ENCODE peak calls at places on chromosome 13, in eight cellular contexts. C is osteoblast; R is non-pigmented ciliary epithelial cell; I is stimulated activated effector memory CD8-positive, alpha-beta T cell treated with anti-CD3 and anti-CD28 coated beads, Interleukin-12 subunit alpha, Interleukin-12 subunit beta, amount 100 ng/mL, for 72 hours; G is GM23338; K is stimulated activated naive CD8-positive, alpha-beta T cell treated with anti-CD3 and anti-CD28 coated beads, Interleukin-15, Interleukin-2, amounts not matched to agents 100 U/mL and 50 U/mL, for 24 hours; F is germinal center; T is left colon. Q is an unnamed sample.

GRCh38 chr13:93625536-93625935 is 398.9 kb downstream of the GPC6 start:
- DNase-seq in F (no peak), I (no peak), R (no peak), K (no peak), C (no peak), T (no peak), G (no peak), Q (no peak)

GRCh38 chr13:37701972-37702371 is 103.4 kb upstream of the POSTN start:
- DNase-seq in I (no peak), T (no peak), G (no peak), R (peak), C (peak), K (no peak), F (no peak), Q (no peak)

GRCh38 chr13:90302113-90302512 is 1045.4 kb upstream of the MIR17HG start:
- DNase-seq in T (no peak), K (no peak), I (no peak), R (peak), C (no peak), G (no peak), F (no peak), Q (no peak)

GRCh38 chr13:35953537-35954206 is 177.5 kb downstream of the DCLK1 start:
- DNase-seq in F (no peak), G (peak), T (peak), C (peak), R (peak), K (no peak), I (no peak), Q (peak)

GRCh38 chr13:73056054-73056962 is 2.5 kb upstream of the KLF5 start:
- DNase-seq in K (no peak), G (no peak), R (peak), C (peak), T (no peak), I (no peak), F (no peak), Q (no peak)

GRCh38 chr13:30837227-30838159 is 68.6 kb upstream of the MEDAG start:
- DNase-seq in T (no peak), G (no peak), K (no peak), I (no peak), F (no peak), C (no peak), R (no peak), Q (no peak)

GRCh38 chr13:78909276-78909675 is 250.3 kb upstream of the OBI1 start:
- DNase-seq in F (no peak), I (no peak), C (no peak), G (no peak), R (no peak), K (no peak), T (no peak), Q (no peak)

GRCh38 chr13:90882551-90882950 is 464.9 kb upstream of the MIR17HG start:
- DNase-seq in T (no peak), K (no peak), F (no peak), C (no peak), I (no peak), G (no peak), R (no peak), Q (no peak)

GRCh38 chr13:85806553-85807175 is 7.4 kb upstream of the SLITRK6 start:
- DNase-seq in F (no peak), I (no peak), C (no peak), R (peak), K (no peak), T (no peak), G (peak), Q (peak)

GRCh38 chr13:50924025-50924424 is 14.4 kb downstream of the RNASEH2B start:
- DNase-seq in I (no peak), C (no peak), T (no peak), R (no peak), G (no peak), F (no peak), K (no peak), Q (no peak)

GRCh38 chr13:28527629-28528028 is 32.7 kb upstream of the FLT1 start:
- DNase-seq in K (no peak), R (no peak), I (no peak), F (peak), C (no peak), G (no peak), T (no peak), Q (no peak)

GRCh38 chr13:74891610-74892009 is 590.4 kb downstream of the TBC1D4 start:
- DNase-seq in F (no peak), T (no peak), K (no peak), G (no peak), R (no peak), C (no peak), I (no peak), Q (no peak)

GRCh38 chr13:87234981-87235380 is 436.2 kb upstream of the SLITRK5 start:
- DNase-seq in C (no peak), K (no peak), R (peak), F (no peak), G (no peak), I (no peak), T (no peak), Q (no peak)

GRCh38 chr13:89988206-89988605 is 1359.3 kb upstream of the MIR17HG start:
- DNase-seq in K (no peak), R (no peak), T (no peak), F (no peak), I (no peak), C (no peak), G (no peak), Q (no peak)

GRCh38 chr13:111548805-111549204 is 228.4 kb downstream of the TEX29 start:
- DNase-seq in R (no peak), C (no peak), K (no peak), T (no peak), G (no peak), I (no peak), F (no peak), Q (no peak)

GRCh38 chr13:40095695-40096356 is 440.4 kb downstream of the COG6 start:
- DNase-seq in R (no peak), T (no peak), I (no peak), C (no peak), G (no peak), K (no peak), F (no peak), Q (no peak)

GRCh38 chr13:102707465-102707864 is 12.6 kb upstream of the METTL21C start:
- DNase-seq in T (no peak), C (peak), K (no peak), G (no peak), R (peak), F (no peak), I (no peak), Q (no peak)

GRCh38 chr13:71513414-71514063 is 353.5 kb downstream of the DACH1 start:
- DNase-seq in R (no peak), F (no peak), G (no peak), K (no peak), C (no peak), I (no peak), T (no peak), Q (no peak)

GRCh38 chr13:24680258-24680920 is at the start of gene ATP12A:
- DNase-seq in K (peak), R (no peak), G (peak), I (peak), F (peak), T (no peak), C (no peak), Q (no peak)

GRCh38 chr13:66001136-66001535 is 1229.0 kb downstream of the PCDH9 start:
- DNase-seq in F (no peak), R (no peak), I (no peak), T (no peak), K (no peak), C (no peak), G (no peak), Q (no peak)

GRCh38 chr13:51912091-51912490 is 50.3 kb downstream of the CCDC70 start:
- DNase-seq in K (no peak), T (no peak), F (no peak), I (no peak), G (no peak), C (peak), R (no peak), Q (peak)

GRCh38 chr13:55664178-55664577 is 1476.5 kb upstream of the PRR20A start:
- DNase-seq in G (peak), F (no peak), K (no peak), T (no peak), I (no peak), R (no peak), C (no peak), Q (no peak)

GRCh38 chr13:36362251-36362650 is 16.1 kb upstream of the SPART start:
- DNase-seq in I (no peak), G (no peak), C (peak), K (no peak), R (no peak), F (no peak), T (no peak), Q (no peak)

Q was measured in cerebellum.